ENCODE peak calls at places on chromosomes 11 and 22, in four cellular contexts. S is stomach, V is psoas muscle, E is A549. Q is an unnamed sample.
A peak's percentile ranks its signal among the peaks of the same experiment; 100 is the strongest.

GRCh38 chr22:44719586-44720368 is 17.8 kb downstream of the PRR5 start:
- DNase-seq in E (no peak), V (no peak), S (peak; percentile 58), Q (no peak)

GRCh38 chr11:112834277-112834755 is 126.9 kb upstream of the NCAM1 start:
- DNase-seq in E (no peak), V (peak; percentile 61), S (peak; percentile 89), Q (no peak)

GRCh38 chr11:115154355-115154736 is 349.9 kb downstream of the CADM1 start:
- DNase-seq in S (no peak), V (no peak), E (no peak), Q (no peak)

GRCh38 chr11:93686812-93687211 is 25.3 kb downstream of the CEP295 start:
- DNase-seq in E (no peak), V (no peak), S (no peak), Q (no peak)

GRCh38 chr22:29470159-29470855 is 9.7 kb upstream of the NEFH start:
- DNase-seq in V (peak; percentile 52), S (peak; percentile 63), E (peak; percentile 75), Q (no peak)

GRCh38 chr11:124740277-124740882 is 638 bp downstream of the NRGN start:
- DNase-seq in E (peak; percentile 23), V (no peak), S (no peak), Q (no peak)

GRCh38 chr22:46969491-46969890 is 207.0 kb downstream of the TBC1D22A start:
- DNase-seq in S (no peak), V (no peak), E (no peak), Q (peak; percentile 60)

GRCh38 chr22:22342697-22343602 is 98.4 kb downstream of the VPREB1 start:
- DNase-seq in V (no peak), E (peak; percentile 49), S (peak; percentile 81), Q (no peak)

GRCh38 chr22:31346733-31347250 is 646 bp upstream of the PATZ1 start:
- DNase-seq in E (peak; percentile 50), V (peak; percentile 49), S (peak; percentile 63), Q (no peak)

GRCh38 chr11:130122141-130122575 is 37.4 kb upstream of the ST14 start:
- DNase-seq in V (no peak), S (no peak), E (no peak), Q (no peak)

GRCh38 chr11:971731-972365 is 46.2 kb downstream of the AP2A2 start:
- DNase-seq in E (no peak), S (no peak), V (no peak), Q (no peak)

GRCh38 chr22:49963647-49964026 is 3.1 kb downstream of the PIM3 start:
- DNase-seq in S (peak; percentile 75), V (no peak), E (no peak), Q (no peak)
- H3K4me3 ChIP-seq in S (peak overlapping the region; percentile 81), V (peak overlapping the region; percentile 86), E (no peak overlapping the region), Q (peak overlapping the region; percentile 93)

GRCh38 chr11:56910046-56910753 is 78.5 kb upstream of the OR5AK2 start:
- DNase-seq in S (no peak), E (peak; percentile 99), V (no peak), Q (no peak)
- H3K4me3 ChIP-seq in S (no peak overlapping the region), E (peak overlapping the region; percentile 20), V (no peak overlapping the region), Q (no peak overlapping the region)

DNA sequence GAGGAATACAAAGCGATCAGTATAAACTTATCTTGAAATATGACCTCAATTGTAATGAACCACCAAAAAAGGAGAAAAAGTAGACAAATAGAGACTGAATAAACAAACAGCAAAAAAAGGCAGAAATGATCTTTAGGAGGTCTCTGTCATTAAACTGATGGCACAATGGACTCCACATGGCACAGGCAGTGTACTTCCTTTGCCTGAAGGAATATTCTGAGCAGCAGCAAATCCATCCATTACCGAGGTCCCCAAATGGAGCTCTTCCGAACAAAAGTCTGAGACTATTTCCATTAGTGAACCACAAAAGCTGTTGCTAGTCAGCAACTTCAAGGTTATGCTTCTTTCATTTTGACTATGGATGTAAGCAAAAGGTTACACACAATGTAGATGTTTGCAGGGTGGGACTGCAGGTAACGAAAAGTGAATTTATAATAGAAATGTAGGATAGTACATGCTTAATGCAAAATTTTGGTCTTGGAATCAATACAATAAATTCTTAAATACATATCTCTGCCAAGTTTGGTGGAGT is 14.5 kb downstream of the NARS2 start:
- DNase-seq in E (no peak), V (no peak), S (no peak), Q (no peak)
- H3K4me3 ChIP-seq in E (no peak overlapping the region), V (no peak overlapping the region), S (no peak overlapping the region), Q (peak overlapping the region; percentile 34)

GRCh38 chr11:128511712-128512111 is 75.6 kb downstream of the ETS1 start:
- DNase-seq in V (no peak), E (no peak), S (no peak), Q (no peak)
- H3K4me3 ChIP-seq in V (no peak overlapping the region), E (no peak overlapping the region), S (no peak overlapping the region), Q (peak overlapping the region; percentile 0)

GRCh38 chr22:26474687-26475086 is 8.9 kb downstream of the HPS4 start:
- DNase-seq in S (no peak), V (no peak), E (no peak), Q (no peak)

GRCh38 chr22:26476705-26477340 is 6.8 kb downstream of the HPS4 start:
- DNase-seq in S (no peak), V (no peak), E (no peak), Q (no peak)

GRCh38 chr22:26466196-26466595 is 17.4 kb downstream of the HPS4 start:
- DNase-seq in V (peak; percentile 28), S (no peak), E (no peak), Q (no peak)

GRCh38 chr22:26470807-26471206 is 12.8 kb downstream of the HPS4 start:
- DNase-seq in S (no peak), V (no peak), E (no peak), Q (no peak)

GRCh38 chr22:26471522-26471921 is 12.1 kb downstream of the HPS4 start:
- DNase-seq in E (peak; percentile 76), S (peak; percentile 44), V (peak; percentile 56), Q (no peak)
- H3K4me3 ChIP-seq in E (no peak overlapping the region), S (no peak overlapping the region), V (no peak overlapping the region), Q (no peak overlapping the region)

DNA sequence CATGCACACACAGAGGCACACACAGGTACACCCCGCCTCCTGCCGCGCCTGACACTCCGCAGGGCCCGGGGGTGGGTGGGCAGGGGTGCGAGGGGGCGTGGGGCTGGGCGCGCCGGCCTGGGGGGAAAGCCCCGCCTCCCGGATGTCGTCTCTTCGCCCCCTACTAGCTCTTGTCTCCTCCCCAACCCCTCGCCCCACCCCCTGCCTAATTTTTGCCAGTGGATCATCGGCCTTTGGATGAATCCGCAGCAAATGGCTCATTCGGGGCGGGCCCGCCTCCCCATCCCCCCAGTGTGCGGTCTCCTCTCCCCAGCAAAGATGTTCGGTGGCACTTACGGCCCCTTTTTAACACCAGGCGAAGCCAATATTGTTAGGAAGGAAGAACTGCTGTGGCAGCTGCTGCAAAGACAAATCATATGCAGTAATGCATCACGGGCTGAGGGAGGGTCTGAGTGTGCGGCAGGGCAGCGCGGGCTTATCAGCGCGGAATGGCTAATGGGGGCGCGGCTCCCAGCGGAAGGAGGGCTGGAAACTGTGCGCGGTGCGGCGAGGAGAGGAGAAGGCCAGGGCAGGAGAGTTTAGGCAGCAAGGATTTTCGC is 13.4 kb upstream of the NECTIN1 start:
- DNase-seq in S (no peak), V (no peak), E (no peak), Q (no peak)
- H3K4me3 ChIP-seq in S (peak overlapping the region; percentile 28), V (no peak overlapping the region), E (no peak overlapping the region), Q (peak overlapping the region; percentile 66)

GRCh38 chr11:3165916-3166267 is 782 bp upstream of the OSBPL5 start:
- DNase-seq in E (no peak), V (no peak), S (no peak), Q (peak; percentile 68)
- H3K4me3 ChIP-seq in E (no peak overlapping the region), V (peak overlapping the region; percentile 84), S (no peak overlapping the region), Q (no peak overlapping the region)

Q was measured in coronary artery.